ENCODE peak calls at places on chromosomes 11 and 22, in five cellular contexts. One of them, this sample, is unnamed.

GRCh38 chr11:84056696-84057095 is 770.5 kb upstream of the CCDC90B start:
- DNase-seq in stomach: no peak
- DNase-seq in upper lobe of left lung: no peak
- DNase-seq in A549: no peak
- DNase-seq in tibial nerve: no peak
- DNase-seq in this sample: no peak

GRCh38 chr11:2934057-2934550 is 4.9 kb upstream of the PHLDA2 start:
- DNase-seq in stomach: no peak
- DNase-seq in upper lobe of left lung: no peak
- DNase-seq in A549: no peak
- DNase-seq in tibial nerve: no peak
- DNase-seq in this sample: no peak

GRCh38 chr22:24753919-24754318 is 20.6 kb downstream of the PIWIL3 start:
- DNase-seq in stomach: no peak
- DNase-seq in upper lobe of left lung: no peak
- DNase-seq in A549: no peak
- DNase-seq in tibial nerve: no peak
- DNase-seq in this sample: no peak

GRCh38 chr11:120123946-120124345 is 14.0 kb downstream of the TRIM29 start:
- DNase-seq in stomach: peak
- DNase-seq in upper lobe of left lung: no peak
- DNase-seq in A549: no peak
- DNase-seq in tibial nerve: no peak
- DNase-seq in this sample: no peak

GRCh38 chr11:44817207-44817944 is 90.6 kb downstream of the TSPAN18 start:
- DNase-seq in stomach: no peak
- DNase-seq in upper lobe of left lung: no peak
- DNase-seq in A549: no peak
- DNase-seq in tibial nerve: no peak
- DNase-seq in this sample: no peak

GRCh38 chr22:49025791-49026475 is 801.7 kb downstream of the BRD1 start:
- DNase-seq in stomach: no peak
- DNase-seq in upper lobe of left lung: no peak
- DNase-seq in A549: no peak
- DNase-seq in tibial nerve: no peak
- DNase-seq in this sample: peak

GRCh38 chr22:25736378-25737011 is 5.5 kb upstream of the MYO18B start:
- DNase-seq in stomach: no peak
- DNase-seq in upper lobe of left lung: no peak
- DNase-seq in A549: no peak
- DNase-seq in tibial nerve: no peak
- DNase-seq in this sample: no peak

GRCh38 chr11:82845336-82846036 is 54.7 kb downstream of the PRCP start:
- DNase-seq in stomach: no peak
- DNase-seq in upper lobe of left lung: no peak
- DNase-seq in A549: no peak
- DNase-seq in tibial nerve: no peak
- DNase-seq in this sample: no peak

GRCh38 chr11:544817-545166 is 7.5 kb downstream of the LRRC56 start:
- DNase-seq in stomach: no peak
- DNase-seq in upper lobe of left lung: no peak
- DNase-seq in A549: no peak
- DNase-seq in tibial nerve: no peak
- DNase-seq in this sample: no peak

GRCh38 chr22:50507421-50507990 is at the start of gene LMF2:
- DNase-seq in stomach: peak
- DNase-seq in upper lobe of left lung: peak
- DNase-seq in A549: peak
- DNase-seq in tibial nerve: peak
- DNase-seq in this sample: peak

GRCh38 chr11:63502252-63502820 is 3.5 kb upstream of the LGALS12 start:
- DNase-seq in stomach: no peak
- DNase-seq in upper lobe of left lung: no peak
- DNase-seq in A549: no peak
- DNase-seq in tibial nerve: no peak
- DNase-seq in this sample: no peak

GRCh38 chr11:86580535-86580934 is 91.9 kb downstream of the ME3 start:
- DNase-seq in stomach: no peak
- DNase-seq in upper lobe of left lung: no peak
- DNase-seq in A549: no peak
- DNase-seq in tibial nerve: no peak
- DNase-seq in this sample: no peak

GRCh38 chr22:47795477-47796127 is 1033.2 kb downstream of the TBC1D22A start:
- DNase-seq in stomach: no peak
- DNase-seq in upper lobe of left lung: no peak
- DNase-seq in A549: no peak
- DNase-seq in tibial nerve: no peak
- DNase-seq in this sample: no peak

GRCh38 chr11:15865212-15865987 is 490.9 kb downstream of the SOX6 start:
- DNase-seq in stomach: no peak
- DNase-seq in upper lobe of left lung: no peak
- DNase-seq in A549: no peak
- DNase-seq in tibial nerve: no peak
- DNase-seq in this sample: no peak

GRCh38 chr11:46363455-46363920 is 16.2 kb downstream of the DGKZ start:
- DNase-seq in stomach: no peak
- DNase-seq in upper lobe of left lung: peak
- DNase-seq in A549: no peak
- DNase-seq in tibial nerve: no peak
- DNase-seq in this sample: no peak

GRCh38 chr11:107696140-107696539 is 15.7 kb downstream of the SLN start:
- DNase-seq in stomach: no peak
- DNase-seq in upper lobe of left lung: no peak
- DNase-seq in A549: peak
- DNase-seq in tibial nerve: no peak
- DNase-seq in this sample: no peak

GRCh38 chr22:39456262-39457046 is at the start of gene MGAT3:
- DNase-seq in stomach: no peak
- DNase-seq in upper lobe of left lung: no peak
- DNase-seq in A549: no peak
- DNase-seq in tibial nerve: no peak
- DNase-seq in this sample: no peak
- H3K27ac ChIP-seq in stomach: peak
- H3K27ac ChIP-seq in upper lobe of left lung: peak
- H3K27ac ChIP-seq in A549: peak
- H3K27ac ChIP-seq in tibial nerve: peak
- H3K27ac ChIP-seq in this sample: peak

GRCh38 chr22:42635531-42635930 is 4.9 kb downstream of the ATP5MGL start:
- DNase-seq in stomach: peak
- DNase-seq in upper lobe of left lung: peak
- DNase-seq in A549: peak
- DNase-seq in tibial nerve: peak
- DNase-seq in this sample: peak
- TF ChIP-seq EP300 in stomach: no peak
- TF ChIP-seq EP300 in upper lobe of left lung: no peak
- TF ChIP-seq EP300 in A549: no peak
- TF ChIP-seq EP300 in tibial nerve: peak
- TF ChIP-seq EP300 in this sample: peak

DNA sequence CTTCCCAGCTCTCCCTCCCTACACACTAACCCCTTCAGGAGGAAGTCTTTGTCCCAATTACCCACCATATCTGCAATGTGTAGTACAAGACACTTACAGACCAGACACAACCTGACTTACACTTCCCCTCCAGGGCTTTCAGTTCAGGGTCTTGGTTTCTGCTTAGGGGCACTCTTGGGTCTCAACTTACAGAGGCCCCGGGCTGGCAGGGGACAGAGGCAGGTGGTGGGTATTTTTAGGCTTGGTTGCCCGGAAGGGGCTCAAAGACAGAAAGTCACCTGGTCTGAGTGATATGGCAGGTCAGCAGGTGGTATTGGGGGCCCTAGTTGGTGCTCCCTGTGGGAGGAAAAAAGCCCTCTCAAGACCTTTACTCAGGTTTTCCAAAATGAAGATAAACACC is 3.4 kb upstream of the TMEM184B start:
- DNase-seq in stomach: no peak
- DNase-seq in upper lobe of left lung: no peak
- DNase-seq in A549: no peak
- DNase-seq in tibial nerve: no peak
- DNase-seq in this sample: no peak
- H3K27ac ChIP-seq in stomach: no peak
- H3K27ac ChIP-seq in upper lobe of left lung: no peak
- H3K27ac ChIP-seq in A549: no peak
- H3K27ac ChIP-seq in tibial nerve: no peak
- H3K27ac ChIP-seq in this sample: no peak

GRCh38 chr11:106461839-106462545 is 384.5 kb downstream of the AASDHPPT start:
- DNase-seq in stomach: no peak
- DNase-seq in upper lobe of left lung: no peak
- DNase-seq in A549: no peak
- DNase-seq in tibial nerve: no peak
- DNase-seq in this sample: no peak
- TF ChIP-seq EP300 in stomach: no peak
- TF ChIP-seq EP300 in upper lobe of left lung: no peak
- TF ChIP-seq EP300 in A549: peak
- TF ChIP-seq EP300 in tibial nerve: no peak
- TF ChIP-seq EP300 in this sample: no peak

GRCh38 chr11:113103932-113104331 is 142.7 kb downstream of the NCAM1 start:
- DNase-seq in stomach: no peak
- DNase-seq in upper lobe of left lung: no peak
- DNase-seq in A549: no peak
- DNase-seq in tibial nerve: no peak
- DNase-seq in this sample: no peak
- H3K27ac ChIP-seq in stomach: no peak
- H3K27ac ChIP-seq in upper lobe of left lung: no peak
- H3K27ac ChIP-seq in A549: no peak
- H3K27ac ChIP-seq in tibial nerve: no peak
- H3K27ac ChIP-seq in this sample: no peak

GRCh38 chr11:123069878-123070821 is 8.2 kb upstream of the HSPA8 start:
- DNase-seq in stomach: no peak
- DNase-seq in upper lobe of left lung: no peak
- DNase-seq in A549: no peak
- DNase-seq in tibial nerve: no peak
- DNase-seq in this sample: no peak
- TF ChIP-seq EP300 in stomach: no peak
- TF ChIP-seq EP300 in upper lobe of left lung: no peak
- TF ChIP-seq EP300 in A549: no peak
- TF ChIP-seq EP300 in tibial nerve: no peak
- TF ChIP-seq EP300 in this sample: no peak

DNA sequence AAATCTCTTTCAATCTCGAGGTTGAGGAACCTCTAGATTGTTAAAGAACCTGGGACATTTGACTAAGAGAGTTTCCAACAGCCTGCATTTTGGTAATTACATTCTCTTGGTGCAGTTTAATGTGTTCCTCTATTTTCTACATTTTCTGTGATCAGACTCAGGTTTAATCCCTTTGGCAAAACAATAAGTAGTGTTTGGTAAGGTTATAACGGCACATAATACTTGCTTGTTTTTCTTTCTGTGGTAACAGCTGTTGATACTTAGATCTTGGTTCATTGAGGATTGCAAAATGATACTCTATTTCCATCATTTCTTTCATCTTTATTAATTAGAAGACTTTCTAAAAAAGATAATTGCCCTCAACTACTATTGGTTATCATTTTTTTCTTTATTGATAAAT is 271.3 kb downstream of the SBF2 start:
- DNase-seq in stomach: no peak
- DNase-seq in upper lobe of left lung: no peak
- DNase-seq in A549: no peak
- DNase-seq in tibial nerve: no peak
- DNase-seq in this sample: no peak
- H3K27ac ChIP-seq in stomach: no peak
- H3K27ac ChIP-seq in upper lobe of left lung: no peak
- H3K27ac ChIP-seq in A549: no peak
- H3K27ac ChIP-seq in tibial nerve: no peak
- H3K27ac ChIP-seq in this sample: no peak

GRCh38 chr22:44026630-44027511 is 2.8 kb downstream of the PARVB start:
- DNase-seq in stomach: peak
- DNase-seq in upper lobe of left lung: peak
- DNase-seq in A549: no peak
- DNase-seq in tibial nerve: peak
- DNase-seq in this sample: peak
- TF ChIP-seq EP300 in stomach: no peak
- TF ChIP-seq EP300 in upper lobe of left lung: no peak
- TF ChIP-seq EP300 in A549: no peak
- TF ChIP-seq EP300 in tibial nerve: peak
- TF ChIP-seq EP300 in this sample: peak

GRCh38 chr22:33654173-33654890 is 265.9 kb downstream of the LARGE1 start:
- DNase-seq in stomach: no peak
- DNase-seq in upper lobe of left lung: no peak
- DNase-seq in A549: no peak
- DNase-seq in tibial nerve: no peak
- DNase-seq in this sample: no peak

GRCh38 chr22:33657670-33658069 is 262.6 kb downstream of the LARGE1 start:
- DNase-seq in stomach: no peak
- DNase-seq in upper lobe of left lung: no peak
- DNase-seq in A549: no peak
- DNase-seq in tibial nerve: no peak
- DNase-seq in this sample: no peak

GRCh38 chr22:33656808-33657628 is 263.3 kb downstream of the LARGE1 start:
- DNase-seq in stomach: no peak
- DNase-seq in upper lobe of left lung: no peak
- DNase-seq in A549: no peak
- DNase-seq in tibial nerve: no peak
- DNase-seq in this sample: no peak

GRCh38 chr22:33658775-33659174 is 261.5 kb downstream of the LARGE1 start:
- DNase-seq in stomach: no peak
- DNase-seq in upper lobe of left lung: peak
- DNase-seq in A549: no peak
- DNase-seq in tibial nerve: peak
- DNase-seq in this sample: peak

DNA sequence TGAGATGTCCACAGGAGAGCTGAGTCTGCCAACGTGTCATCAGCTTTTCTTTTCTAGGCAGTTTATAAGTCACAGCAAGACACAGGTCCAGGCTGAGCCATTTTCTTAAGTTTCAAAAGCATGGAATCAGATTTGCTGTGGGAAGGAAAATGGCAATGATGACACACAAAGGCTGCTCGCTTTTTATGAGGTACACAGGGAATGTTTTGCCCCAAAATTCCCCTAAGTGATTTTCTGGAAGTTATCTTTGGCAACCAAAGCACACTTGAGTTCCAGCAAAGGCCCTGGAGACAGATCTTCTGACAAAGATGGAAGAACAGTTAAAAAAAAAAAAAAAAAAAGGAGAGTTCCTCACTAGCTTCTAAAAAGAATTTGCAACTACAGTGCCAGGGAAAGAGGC is 260.9 kb downstream of the LARGE1 start:
- DNase-seq in stomach: no peak
- DNase-seq in upper lobe of left lung: no peak
- DNase-seq in A549: no peak
- DNase-seq in tibial nerve: peak
- DNase-seq in this sample: peak
- H3K27ac ChIP-seq in stomach: peak
- H3K27ac ChIP-seq in upper lobe of left lung: peak
- H3K27ac ChIP-seq in A549: no peak
- H3K27ac ChIP-seq in tibial nerve: peak
- H3K27ac ChIP-seq in this sample: peak

This sample was measured in sigmoid colon.